ENCODE peak calls at places on chromosomes 2 and 18, in five cellular contexts. Z, O, H, U and K are unnamed samples.

GRCh38 chr2:58428553-58429284 is 187.6 kb upstream of the FANCL start:
- DNase-seq in Z (no peak), O (peak; percentile 14), H (peak; percentile 13), U (peak; percentile 73), K (peak; percentile 43)

GRCh38 chr18:74453642-74454198 is 3.4 kb downstream of the DIPK1C start:
- DNase-seq in O (no peak), U (no peak), Z (no peak), H (no peak), K (no peak)

GRCh38 chr18:63158676-63159291 is 160.8 kb downstream of the BCL2 start:
- DNase-seq in O (no peak), U (no peak), H (no peak), Z (no peak), K (no peak)

GRCh38 chr2:241943209-241943850 is 73.8 kb downstream of the RTP5 start:
- DNase-seq in H (no peak), U (no peak), O (no peak), Z (peak; percentile 39), K (no peak)

GRCh38 chr18:79875931-79876461 is 75.5 kb downstream of the SLC66A2 start:
- DNase-seq in H (no peak), U (peak; percentile 73), O (no peak), Z (peak; percentile 51), K (no peak)

GRCh38 chr18:69943021-69943420 is 4.7 kb downstream of the CD226 start:
- DNase-seq in O (no peak), Z (no peak), H (no peak), U (no peak), K (no peak)

GRCh38 chr2:71505086-71505769 is 51.9 kb downstream of the DYSF start:
- DNase-seq in Z (no peak), U (no peak), O (no peak), H (no peak), K (no peak)

GRCh38 chr2:226123307-226123706 is 676.3 kb downstream of the IRS1 start:
- DNase-seq in H (no peak), O (no peak), Z (no peak), U (no peak), K (no peak)

GRCh38 chr2:209468796-209469325 is 45.0 kb downstream of the MAP2 start:
- DNase-seq in U (no peak), O (no peak), H (no peak), Z (no peak), K (no peak)

GRCh38 chr2:175039490-175039889 is 34.3 kb upstream of the CHN1 start:
- DNase-seq in H (no peak), Z (no peak), O (no peak), U (no peak), K (no peak)

GRCh38 chr2:20514596-20515269 is 67.9 kb downstream of the RHOB start:
- DNase-seq in H (no peak), Z (no peak), U (no peak), O (peak; percentile 44), K (no peak)

GRCh38 chr2:95346236-95346737 is 49.1 kb downstream of the KCNIP3 start:
- DNase-seq in O (peak; percentile 25), H (peak; percentile 56), U (peak; percentile 93), Z (peak; percentile 71), K (peak; percentile 81)

GRCh38 chr2:134117651-134118050 is 136.2 kb upstream of the MGAT5 start:
- DNase-seq in O (no peak), U (no peak), Z (no peak), H (no peak), K (no peak)

GRCh38 chr2:14642499-14642898 is 10.0 kb downstream of the LRATD1 start:
- DNase-seq in Z (no peak), U (no peak), H (no peak), O (no peak), K (no peak)

GRCh38 chr18:58364867-58365533 is 263.9 kb downstream of the ALPK2 start:
- DNase-seq in H (no peak), O (no peak), Z (no peak), U (no peak), K (no peak)

GRCh38 chr2:118115761-118116160 is 27.5 kb downstream of the INSIG2 start:
- DNase-seq in H (no peak), Z (no peak), U (no peak), O (no peak), K (no peak)

GRCh38 chr2:54969295-54969939 is 80.8 kb downstream of the RTN4 start:
- DNase-seq in U (no peak), O (no peak), H (no peak), Z (no peak), K (no peak)

GRCh38 chr18:23243178-23243577 is 107.9 kb downstream of the CABLES1 start:
- DNase-seq in U (peak; percentile 53), Z (peak; percentile 51), H (no peak), O (no peak), K (no peak)

GRCh38 chr18:48228301-48228715 is 180.9 kb downstream of the ZBTB7C start:
- DNase-seq in U (peak; percentile 26), H (peak; percentile 86), Z (peak; percentile 76), O (no peak), K (peak; percentile 63)

GRCh38 chr2:237682901-237683670 is 55.7 kb downstream of the LRRFIP1 start:
- DNase-seq in O (no peak), U (peak; percentile 64), Z (no peak), H (no peak), K (no peak)

GRCh38 chr18:26813043-26813442 is 52.5 kb downstream of the AQP4 start:
- DNase-seq in Z (no peak), O (peak; percentile 66), U (no peak), H (peak; percentile 63), K (peak; percentile 70)

GRCh38 chr2:23430263-23430662 is 45.3 kb downstream of the KLHL29 start:
- DNase-seq in H (no peak), O (no peak), U (no peak), Z (no peak), K (no peak)

GRCh38 chr18:24428709-24429108 is 2.2 kb downstream of the IMPACT start:
- DNase-seq in Z (no peak), O (no peak), U (no peak), H (no peak), K (no peak)

GRCh38 chr2:7748717-7749415 is 831.7 kb downstream of the RNF144A start:
- DNase-seq in H (no peak), Z (no peak), O (no peak), U (no peak), K (no peak)

GRCh38 chr2:25505630-25506029 is 163.9 kb upstream of the DNMT3A start:
- DNase-seq in U (no peak), H (no peak), O (no peak), Z (no peak), K (no peak)

GRCh38 chr2:84527137-84528129 is 11.1 kb downstream of the DNAH6 start:
- DNase-seq in U (no peak), H (no peak), O (no peak), Z (no peak), K (no peak)

GRCh38 chr2:128643221-128644065 is 324.8 kb upstream of the HS6ST1 start:
- DNase-seq in O (no peak), H (no peak), Z (peak; percentile 22), U (no peak), K (no peak)

GRCh38 chr2:23425886-23426283 is 40.9 kb downstream of the KLHL29 start:
- DNase-seq in O (no peak), H (no peak), U (no peak), Z (no peak), K (no peak)

GRCh38 chr2:191894681-191895147 is 47.8 kb upstream of the CAVIN2 start:
- DNase-seq in Z (no peak), U (no peak), H (no peak), O (peak; percentile 27), K (no peak)

GRCh38 chr2:44706584-44707553 is 234.6 kb upstream of the SIX3 start:
- DNase-seq in O (no peak), H (no peak), U (no peak), Z (no peak), K (no peak)

GRCh38 chr2:67840460-67841068 is 222.2 kb downstream of the C1D start:
- DNase-seq in Z (peak; percentile 60), H (peak; percentile 76), U (peak; percentile 52), O (peak; percentile 72), K (peak; percentile 56)

GRCh38 chr2:142974288-142975024 is 97.0 kb downstream of the KYNU start:
- DNase-seq in U (no peak), H (no peak), O (peak; percentile 66), Z (no peak), K (no peak)

GRCh38 chr2:71102981-71103681 is 26.9 kb downstream of the MCEE start:
- DNase-seq in O (no peak), Z (no peak), H (no peak), U (no peak), K (no peak)

GRCh38 chr2:165871025-165871424 is 77.0 kb upstream of the GALNT3 start:
- DNase-seq in O (no peak), U (no peak), H (no peak), Z (no peak), K (no peak)

GRCh38 chr2:209422191-209422754 is 1.6 kb upstream of the MAP2 start:
- DNase-seq in H (no peak), O (no peak), U (no peak), Z (no peak), K (no peak)

GRCh38 chr2:236661064-236661761 is 91.6 kb downstream of the ACKR3 start:
- DNase-seq in Z (no peak), O (peak; percentile 77), H (no peak), U (no peak), K (no peak)

GRCh38 chr2:1964659-1965058 is 220.3 kb upstream of the PXDN start:
- DNase-seq in U (no peak), Z (no peak), O (no peak), H (no peak), K (no peak)
- H3K9me3 ChIP-seq in U (no peaks in the 10 kb centered on the region), Z (no peaks in the 10 kb centered on the region), O (peaks cover 6% of the 10 kb centered on the region), H (no peaks in the 10 kb centered on the region), K (no peaks in the 10 kb centered on the region)

GRCh38 chr2:215863687-215864086 is 149.7 kb downstream of the MREG start:
- DNase-seq in Z (no peak), O (no peak), H (no peak), U (no peak), K (no peak)
- TF ChIP-seq CTCF in Z (no peak), O (no peak), H (no peak), U (no peak), K (no peak)

DNA sequence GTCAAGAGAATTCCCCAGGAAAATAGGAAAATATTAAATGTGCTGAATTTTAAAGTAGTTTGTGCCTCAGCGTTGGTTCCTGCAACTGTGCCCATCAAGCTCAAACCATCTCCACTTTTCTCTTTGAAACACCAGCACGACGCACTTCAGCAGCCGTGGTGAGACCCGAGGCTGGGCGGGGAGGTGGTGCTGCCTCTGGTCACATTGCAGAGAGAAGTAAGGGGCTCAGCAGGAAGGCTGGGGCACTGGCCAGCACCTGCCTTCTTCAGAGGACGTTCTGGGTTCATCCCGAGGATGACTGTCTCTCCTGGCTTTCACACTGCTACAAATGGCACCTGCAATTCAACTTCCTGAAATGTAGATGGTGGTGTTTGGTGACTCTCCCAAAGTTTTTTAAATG is 323.7 kb upstream of the SALL3 start:
- DNase-seq in O (no peak), H (no peak), Z (no peak), U (no peak), K (no peak)
- H3K9me3 ChIP-seq in O (no peaks in the 10 kb centered on the region), H (no peaks in the 10 kb centered on the region), Z (no peaks in the 10 kb centered on the region), U (peaks cover 18% of the 10 kb centered on the region), K (peaks cover 6% of the 10 kb centered on the region)

GRCh38 chr2:215553946-215554345 is 118.1 kb upstream of the FN1 start:
- DNase-seq in O (no peak), U (no peak), Z (no peak), H (no peak), K (no peak)
- TF ChIP-seq CTCF in O (no peak), U (no peak), Z (peak; percentile 7), H (no peak), K (no peak)